ENCODE peak calls at places on chromosomes 3 and 15, in seven cellular contexts. V is AG09309, L is ovary, Q is HFF-Myc, J is neural crest cell, Z is choroid plexus epithelial cell, I is heart left ventricle. R is an unnamed sample.

GRCh38 chr15:40771242-40771641 is 1.5 kb downstream of the C15orf62 start:
- DNase-seq in V (no peak), L (no peak), Q (no peak), J (no peak), Z (no peak), I (no peak), R (no peak)

GRCh38 chr3:144556392-144556791 is 584.8 kb downstream of the DIPK2A start:
- DNase-seq in V (peak; percentile 35), L (no peak), Q (no peak), J (no peak), Z (no peak), I (no peak), R (no peak)

GRCh38 chr3:143974877-143975238 is 3.2 kb downstream of the DIPK2A start:
- DNase-seq in V (no peak), L (no peak), Q (no peak), J (no peak), Z (no peak), I (no peak), R (no peak)

GRCh38 chr3:52530918-52531635 is 2.6 kb downstream of the NT5DC2 start:
- DNase-seq in V (no peak), L (peak; percentile 17), Q (no peak), J (no peak), Z (no peak), I (peak; percentile 44), R (peak; percentile 11)

GRCh38 chr3:103672346-103672745 is 1237.5 kb downstream of the ZPLD1 start:
- DNase-seq in V (no peak), L (no peak), Q (no peak), J (no peak), Z (no peak), I (no peak), R (no peak)

GRCh38 chr3:32841875-32842505 is 24.2 kb downstream of the TRIM71 start:
- DNase-seq in V (no peak), L (no peak), Q (no peak), J (no peak), Z (peak; percentile 8), I (no peak), R (no peak)

GRCh38 chr15:91508633-91509032 is 344.9 kb upstream of the SLCO3A1 start:
- DNase-seq in V (no peak), L (no peak), Q (no peak), J (no peak), Z (no peak), I (no peak), R (no peak)

GRCh38 chr3:194098036-194098871 is 37.7 kb upstream of the HES1 start:
- DNase-seq in V (no peak), L (no peak), Q (no peak), J (no peak), Z (no peak), I (no peak), R (no peak)

GRCh38 chr3:165852710-165853109 is 15.5 kb upstream of the BCHE start:
- DNase-seq in V (no peak), L (no peak), Q (no peak), J (no peak), Z (peak; percentile 33), I (no peak), R (no peak)

GRCh38 chr15:92638709-92639365 is 16.7 kb downstream of the FAM174B start:
- DNase-seq in V (no peak), L (no peak), Q (no peak), J (no peak), Z (no peak), I (no peak), R (no peak)

GRCh38 chr3:53238051-53238850 is 17.6 kb downstream of the TKT start:
- DNase-seq in V (peak; percentile 90), L (no peak), Q (peak; percentile 85), J (no peak), Z (peak; percentile 95), I (no peak), R (no peak)

GRCh38 chr3:101091489-101091888 is 98.3 kb upstream of the ABI3BP start:
- DNase-seq in V (no peak), L (no peak), Q (no peak), J (no peak), Z (peak; percentile 27), I (no peak), R (no peak)

GRCh38 chr15:48962662-48963523 is 826 bp downstream of the SHC4 start:
- DNase-seq in V (no peak), L (no peak), Q (no peak), J (peak; percentile 35), Z (peak; percentile 64), I (no peak), R (no peak)

GRCh38 chr15:76898102-76898501 is 7.0 kb downstream of the SCAPER start:
- DNase-seq in V (no peak), L (no peak), Q (no peak), J (no peak), Z (no peak), I (no peak), R (no peak)

GRCh38 chr3:19632099-19633074 is 301.6 kb downstream of the EFHB start:
- DNase-seq in V (no peak), L (no peak), Q (no peak), J (no peak), Z (no peak), I (no peak), R (no peak)

GRCh38 chr15:60179786-60180391 is 175.8 kb downstream of the FOXB1 start:
- DNase-seq in V (peak; percentile 28), L (no peak), Q (peak; percentile 12), J (peak; percentile 4), Z (peak; percentile 81), I (no peak), R (no peak)

GRCh38 chr3:157311633-157312365 is 124.9 kb upstream of the PTX3 start:
- DNase-seq in V (peak; percentile 97), L (no peak), Q (peak; percentile 53), J (no peak), Z (peak; percentile 96), I (no peak), R (no peak)

GRCh38 chr15:65286069-65286703 is 497 bp downstream of the PARP16 start:
- DNase-seq in V (no peak), L (peak; percentile 45), Q (no peak), J (no peak), Z (no peak), I (peak; percentile 15), R (peak; percentile 42)

GRCh38 chr3:125587039-125587664 is 8.1 kb downstream of the OSBPL11 start:
- DNase-seq in V (no peak), L (no peak), Q (no peak), J (no peak), Z (no peak), I (no peak), R (no peak)

GRCh38 chr3:141191097-141191749 is 40.4 kb upstream of the PXYLP1 start:
- DNase-seq in V (no peak), L (no peak), Q (no peak), J (no peak), Z (peak; percentile 4), I (no peak), R (no peak)

GRCh38 chr3:88003115-88003755 is 55.6 kb downstream of the CGGBP1 start:
- DNase-seq in V (no peak), L (no peak), Q (peak; percentile 25), J (peak; percentile 32), Z (peak; percentile 77), I (no peak), R (no peak)

GRCh38 chr3:19885468-19885867 is 48.5 kb downstream of the EFHB start:
- DNase-seq in V (no peak), L (no peak), Q (no peak), J (no peak), Z (peak; percentile 66), I (no peak), R (no peak)

GRCh38 chr3:9918261-9919038 is 1.6 kb downstream of the IL17RC start:
- DNase-seq in V (no peak), L (no peak), Q (no peak), J (no peak), Z (no peak), I (no peak), R (no peak)

GRCh38 chr3:9917820-9918219 is 922 bp downstream of the IL17RC start:
- DNase-seq in V (no peak), L (no peak), Q (no peak), J (no peak), Z (no peak), I (no peak), R (no peak)

GRCh38 chr3:9915252-9916141 is 1.4 kb upstream of the IL17RC start:
- DNase-seq in V (no peak), L (peak; percentile 78), Q (no peak), J (peak; percentile 58), Z (peak; percentile 67), I (peak; percentile 80), R (peak; percentile 29)

GRCh38 chr3:9916346-9916733 is 558 bp upstream of the IL17RC start:
- DNase-seq in V (no peak), L (peak; percentile 39), Q (no peak), J (no peak), Z (peak; percentile 53), I (no peak), R (no peak)

DNA sequence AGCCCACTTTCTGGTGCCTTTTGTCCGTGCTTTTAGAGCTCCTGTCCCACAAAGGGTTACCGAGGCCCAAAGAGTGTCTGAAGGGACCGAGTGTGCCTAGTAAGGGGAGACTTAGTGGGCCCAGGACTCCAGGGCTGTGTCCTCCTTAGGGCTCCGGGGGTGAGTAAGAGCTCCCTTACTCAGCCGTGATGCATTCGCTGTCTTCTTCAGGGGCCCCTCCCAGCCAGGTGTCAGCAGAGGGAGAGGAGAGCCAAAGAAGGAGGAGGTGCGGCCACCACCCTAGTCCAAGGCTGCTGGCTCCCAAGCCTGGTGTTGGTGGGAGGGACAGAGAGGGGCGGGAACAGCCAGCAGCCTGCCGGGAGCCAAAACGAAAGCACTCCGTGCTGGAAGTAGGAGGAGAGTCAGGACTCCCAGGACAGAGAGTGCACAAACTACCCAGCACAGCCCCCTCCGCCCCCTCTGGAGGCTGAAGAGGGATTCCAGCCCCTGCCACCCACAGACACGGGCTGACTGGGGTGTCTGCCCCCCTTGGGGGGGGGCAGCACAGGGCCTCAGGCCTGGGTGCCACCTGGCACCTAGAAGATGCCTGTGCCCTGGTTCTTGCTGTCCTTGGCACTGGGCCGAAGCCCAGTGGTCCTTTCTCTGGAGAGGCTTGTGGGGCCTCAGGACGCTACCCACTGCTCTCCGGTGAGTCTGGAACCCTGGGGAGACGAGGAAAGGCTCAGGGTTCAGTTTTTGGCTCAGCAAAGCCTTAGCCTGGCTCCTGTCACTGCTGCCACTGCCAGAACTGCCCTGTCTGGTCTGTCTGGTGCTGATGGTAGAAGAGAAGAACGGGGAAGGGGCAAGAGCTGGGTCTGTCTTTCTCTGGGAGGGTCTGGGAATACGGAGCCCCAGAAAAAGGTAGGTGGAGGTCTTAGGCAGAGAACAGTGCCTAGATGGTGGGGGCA is at the start of gene IL17RC:
- DNase-seq in V (no peak), L (peak; percentile 91), Q (peak; percentile 72), J (peak; percentile 27), Z (peak; percentile 90), I (peak; percentile 89), R (no peak)
- TF ChIP-seq CTCF in V (no peak), L (no peak), Q (no peak), J (no peak), Z (no peak), I (no peak), R (no peak)

GRCh38 chr3:47134311-47134710 is 29.6 kb downstream of the SETD2 start:
- DNase-seq in V (no peak), L (no peak), Q (no peak), J (no peak), Z (no peak), I (no peak), R (no peak)
- TF ChIP-seq CTCF in V (no peak), L (no peak), Q (no peak), J (no peak), Z (no peak), I (no peak), R (no peak)

GRCh38 chr3:42601898-42602581 is 1.6 kb downstream of the NKTR start:
- DNase-seq in V (no peak), L (no peak), Q (no peak), J (no peak), Z (peak; percentile 36), I (no peak), R (no peak)
- TF ChIP-seq CTCF in V (peak; percentile 10), L (no peak), Q (no peak), J (peak; percentile 39), Z (peak; percentile 26), I (no peak), R (no peak)

GRCh38 chr3:159616234-159616825 is 372.3 kb upstream of the IL12A start:
- DNase-seq in V (no peak), L (no peak), Q (no peak), J (no peak), Z (peak; percentile 75), I (peak; percentile 35), R (no peak)
- TF ChIP-seq CTCF in V (peak; percentile 76), L (no peak), Q (peak; percentile 59), J (peak; percentile 60), Z (peak; percentile 75), I (peak; percentile 68), R (no peak)

R was measured in natural killer cell.